ENCODE peak calls at places on chromosomes 1 and 21, in ten cellular contexts. D is neural progenitor cell, A is HCT116, U is GM23248, T is fibroblast of lung, J is NT2/D1, Q is mammary epithelial cell, P is H9, B is GM12878, S is kidney. N is an unnamed sample.

GRCh38 chr1:66637146-66637545 is 103.2 kb downstream of the SGIP1 start:
- DNase-seq in D (no peak), A (no peak), U (no peak), T (peak; percentile 44), J (no peak), Q (no peak), P (no peak), B (no peak), S (no peak), N (no peak)

GRCh38 chr1:92502247-92502646 is 15.5 kb upstream of the GFI1 start:
- DNase-seq in D (no peak), A (no peak), U (peak; percentile 53), T (peak; percentile 67), J (no peak), Q (peak; percentile 44), P (no peak), B (no peak), S (no peak), N (peak; percentile 47)

GRCh38 chr1:116486424-116486823 is 84.4 kb downstream of the CD58 start:
- DNase-seq in D (no peak), A (no peak), U (peak; percentile 89), T (peak; percentile 86), J (no peak), Q (peak; percentile 53), P (no peak), B (no peak), S (no peak), N (peak; percentile 69)

GRCh38 chr1:94986783-94987182 is 59.9 kb upstream of the CNN3 start:
- DNase-seq in D (no peak), A (no peak), U (peak; percentile 57), T (peak; percentile 82), J (no peak), Q (peak; percentile 66), P (no peak), B (no peak), S (no peak), N (no peak)

GRCh38 chr1:211660718-211661222 is 14.7 kb downstream of the NEK2 start:
- DNase-seq in D (no peak), A (no peak), U (no peak), T (no peak), J (no peak), Q (no peak), P (no peak), B (no peak), S (no peak), N (no peak)

GRCh38 chr1:183251101-183251958 is 65.3 kb downstream of the LAMC2 start:
- DNase-seq in D (no peak), A (no peak), U (no peak), T (no peak), J (no peak), Q (no peak), P (peak; percentile 17), B (no peak), S (no peak), N (no peak)

GRCh38 chr1:20371411-20371810 is 80.7 kb downstream of the VWA5B1 start:
- DNase-seq in D (peak; percentile 80), A (no peak), U (peak; percentile 48), T (peak; percentile 41), J (no peak), Q (peak; percentile 20), P (peak; percentile 56), B (no peak), S (peak; percentile 13), N (peak; percentile 18)

GRCh38 chr21:33395866-33396265 is 7.3 kb upstream of the IFNGR2 start:
- DNase-seq in D (no peak), A (no peak), U (peak; percentile 49), T (peak; percentile 80), J (no peak), Q (peak; percentile 32), P (no peak), B (no peak), S (no peak), N (peak; percentile 25)

GRCh38 chr1:42424201-42424600 is 31.6 kb downstream of the ZMYND12 start:
- DNase-seq in D (no peak), A (no peak), U (peak; percentile 54), T (peak; percentile 34), J (no peak), Q (no peak), P (no peak), B (no peak), S (no peak), N (no peak)

GRCh38 chr1:7919880-7920279 is 20.8 kb downstream of the TNFRSF9 start:
- DNase-seq in D (no peak), A (no peak), U (no peak), T (no peak), J (no peak), Q (no peak), P (no peak), B (no peak), S (no peak), N (no peak)

GRCh38 chr1:50970927-50971582 is 1.0 kb downstream of the CDKN2C start:
- DNase-seq in D (no peak), A (no peak), U (peak; percentile 46), T (no peak), J (no peak), Q (peak; percentile 29), P (no peak), B (no peak), S (no peak), N (peak; percentile 15)

GRCh38 chr1:4627353-4627752 is 27.1 kb upstream of the AJAP1 start:
- DNase-seq in D (peak; percentile 24), A (no peak), U (no peak), T (no peak), J (no peak), Q (no peak), P (peak; percentile 47), B (no peak), S (no peak), N (no peak)

GRCh38 chr1:151638812-151639211 is 27.0 kb downstream of the SNX27 start:
- DNase-seq in D (no peak), A (no peak), U (no peak), T (no peak), J (no peak), Q (no peak), P (no peak), B (no peak), S (no peak), N (no peak)

GRCh38 chr1:151157067-151157531 is 650 bp downstream of the TNFAIP8L2 start:
- DNase-seq in D (no peak), A (no peak), U (no peak), T (no peak), J (no peak), Q (no peak), P (no peak), B (no peak), S (peak; percentile 55), N (no peak)

GRCh38 chr1:147567594-147568381 is 26.5 kb downstream of the BCL9 start:
- DNase-seq in D (peak; percentile 53), A (no peak), U (no peak), T (no peak), J (peak; percentile 78), Q (no peak), P (peak; percentile 49), B (no peak), S (no peak), N (no peak)

GRCh38 chr1:185398599-185398998 is 81.6 kb upstream of the IVNS1ABP start:
- DNase-seq in D (no peak), A (no peak), U (no peak), T (no peak), J (no peak), Q (no peak), P (no peak), B (no peak), S (no peak), N (no peak)

GRCh38 chr1:2099871-2100774 is 49.9 kb downstream of the PRKCZ start:
- DNase-seq in D (no peak), A (no peak), U (peak; percentile 20), T (peak; percentile 15), J (no peak), Q (no peak), P (no peak), B (no peak), S (peak; percentile 61), N (no peak)
- H3K9ac ChIP-seq in D (no peak overlapping the region), A (no peak overlapping the region), U (no peak overlapping the region), T (no peak overlapping the region), J (no peak overlapping the region), Q (no peak overlapping the region), P (no peak overlapping the region), B (no peak overlapping the region), S (no peak overlapping the region), N (no peak overlapping the region)

GRCh38 chr1:224624432-224624831 is 8.3 kb downstream of the CNIH3 start:
- DNase-seq in D (no peak), A (no peak), U (no peak), T (no peak), J (no peak), Q (no peak), P (no peak), B (no peak), S (no peak), N (no peak)
- H3K9ac ChIP-seq in D (no peak overlapping the region), A (no peak overlapping the region), U (peak overlapping the region; percentile 16), T (no peak overlapping the region), J (no peak overlapping the region), Q (no peak overlapping the region), P (no peak overlapping the region), B (no peak overlapping the region), S (no peak overlapping the region), N (peak overlapping the region; percentile 67)

DNA sequence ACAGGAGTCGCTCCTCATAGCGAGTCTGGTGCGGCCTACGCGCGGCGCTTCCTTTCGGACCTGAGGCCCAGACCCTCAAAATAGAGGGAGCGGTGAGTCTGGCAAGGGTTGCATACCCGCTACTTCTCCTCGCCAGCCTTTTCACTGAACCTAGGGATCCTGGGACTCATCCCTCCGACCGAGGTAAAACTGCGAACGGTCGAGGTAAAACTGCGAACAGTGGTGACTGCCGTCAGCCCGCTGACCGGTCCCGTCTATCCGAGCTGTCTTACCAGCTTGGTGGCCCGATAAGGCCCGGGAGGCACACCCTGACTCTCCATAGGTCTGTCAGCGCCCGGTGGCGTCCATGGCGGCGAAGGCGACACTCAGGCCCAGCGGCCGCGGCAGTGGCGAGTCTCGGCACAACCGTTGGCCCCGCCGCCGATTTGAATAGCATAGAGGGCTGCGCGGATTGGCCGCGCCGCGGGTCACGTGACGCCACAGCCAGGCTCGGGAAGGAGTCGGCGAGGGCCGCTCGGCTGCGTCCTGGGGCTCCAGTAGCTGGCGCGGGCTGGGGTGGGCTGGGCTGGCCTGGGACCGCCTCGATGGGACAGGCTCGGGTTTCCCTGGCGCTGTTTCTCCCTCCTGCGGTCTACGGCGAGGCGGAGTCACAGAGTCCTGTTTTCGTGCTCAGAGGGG is at the start of gene DEPDC1:
- DNase-seq in D (peak; percentile 99), A (peak; percentile 90), U (peak; percentile 99), T (peak; percentile 94), J (peak; percentile 98), Q (peak; percentile 93), P (peak; percentile 98), B (peak; percentile 62), S (peak; percentile 98), N (peak; percentile 96)
- H3K9ac ChIP-seq in D (peak within 1 kb of the TSS; percentile 69), A (peak within 1 kb of the TSS; percentile 97), U (peak within 1 kb of the TSS; percentile 85), T (peak within 1 kb of the TSS; percentile 54), J (peak within 1 kb of the TSS; percentile 97), Q (peak within 1 kb of the TSS; percentile 86), P (peak within 1 kb of the TSS; percentile 92), B (peak within 1 kb of the TSS; percentile 84), S (peak within 1 kb of the TSS; percentile 53), N (peak within 1 kb of the TSS; percentile 88)

DNA sequence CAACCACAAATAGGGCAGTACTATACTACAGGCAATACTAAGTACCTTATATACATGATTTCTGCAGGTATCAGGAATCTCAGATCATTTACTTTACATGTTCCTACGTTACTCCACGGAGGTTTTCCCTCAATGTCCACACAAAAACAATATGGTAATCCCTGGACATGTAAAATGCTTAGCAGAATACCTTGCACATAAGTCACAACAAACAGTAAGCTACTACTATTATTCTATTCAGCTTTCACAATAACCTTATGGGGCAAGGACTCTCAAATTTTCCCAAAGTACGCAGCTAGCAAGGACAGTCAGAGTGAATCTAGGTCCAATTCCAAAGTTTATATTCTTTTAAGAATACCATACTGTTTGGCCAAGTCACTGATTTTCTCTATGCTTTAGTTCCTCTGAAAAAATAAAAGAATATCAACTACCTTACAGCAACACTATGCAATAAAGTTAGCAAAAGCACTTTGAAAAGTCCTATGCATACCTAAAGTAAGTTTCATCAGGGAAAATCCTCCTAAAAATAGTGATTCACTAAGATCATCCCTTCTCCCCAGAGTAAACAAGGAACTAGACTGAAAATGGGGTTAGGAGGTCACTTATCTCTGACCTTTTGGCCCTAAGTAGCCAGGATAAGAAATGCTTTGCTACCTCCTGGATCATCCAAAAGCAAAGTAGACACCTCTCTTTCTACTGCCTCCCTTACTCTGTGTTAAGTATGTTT is 67.4 kb downstream of the LUZP1 start:
- DNase-seq in D (no peak), A (no peak), U (peak; percentile 61), T (peak; percentile 50), J (no peak), Q (peak; percentile 35), P (no peak), B (no peak), S (no peak), N (peak; percentile 66)
- H3K9ac ChIP-seq in D (no peak overlapping the region), A (no peak overlapping the region), U (peak overlapping the region; percentile 60), T (no peak overlapping the region), J (no peak overlapping the region), Q (no peak overlapping the region), P (no peak overlapping the region), B (no peak overlapping the region), S (no peak overlapping the region), N (peak overlapping the region; percentile 44)